ENCODE peak calls at places on chromosomes 6 and 20, in ten cellular contexts. One of them, this sample, is unnamed.

GRCh38 chr6:93424303-93425064 is 5.1 kb upstream of the EPHA7 start:
- DNase-seq in ascending aorta: no peak
- DNase-seq in tibial nerve: no peak
- DNase-seq in GM12865: no peak
- DNase-seq in RWPE2: no peak
- DNase-seq in GM10248: no peak
- DNase-seq in GM20000: no peak
- DNase-seq in GM13977: no peak
- DNase-seq in right lobe of liver: no peak
- DNase-seq in neural progenitor cell: peak
- DNase-seq in this sample: no peak

GRCh38 chr20:63963348-63963741 is 6.4 kb downstream of the ZNF512B start:
- DNase-seq in ascending aorta: no peak
- DNase-seq in tibial nerve: no peak
- DNase-seq in GM12865: no peak
- DNase-seq in RWPE2: peak
- DNase-seq in GM10248: no peak
- DNase-seq in GM20000: no peak
- DNase-seq in GM13977: no peak
- DNase-seq in right lobe of liver: no peak
- DNase-seq in neural progenitor cell: no peak
- DNase-seq in this sample: no peak

GRCh38 chr6:11616200-11616611 is 78.7 kb downstream of the TMEM170B start:
- DNase-seq in ascending aorta: no peak
- DNase-seq in tibial nerve: no peak
- DNase-seq in GM12865: no peak
- DNase-seq in RWPE2: no peak
- DNase-seq in GM10248: no peak
- DNase-seq in GM20000: no peak
- DNase-seq in GM13977: no peak
- DNase-seq in right lobe of liver: no peak
- DNase-seq in neural progenitor cell: no peak
- DNase-seq in this sample: no peak

GRCh38 chr6:57283096-57283495 is 34.3 kb upstream of the PRIM2 start:
- DNase-seq in ascending aorta: no peak
- DNase-seq in tibial nerve: no peak
- DNase-seq in GM12865: no peak
- DNase-seq in RWPE2: no peak
- DNase-seq in GM10248: no peak
- DNase-seq in GM20000: no peak
- DNase-seq in GM13977: no peak
- DNase-seq in right lobe of liver: no peak
- DNase-seq in neural progenitor cell: no peak
- DNase-seq in this sample: no peak

GRCh38 chr20:54643761-54644160 is 168.4 kb downstream of the DOK5 start:
- DNase-seq in ascending aorta: peak
- DNase-seq in tibial nerve: no peak
- DNase-seq in GM12865: no peak
- DNase-seq in RWPE2: peak
- DNase-seq in GM10248: no peak
- DNase-seq in GM20000: no peak
- DNase-seq in GM13977: no peak
- DNase-seq in right lobe of liver: no peak
- DNase-seq in neural progenitor cell: no peak
- DNase-seq in this sample: no peak

GRCh38 chr6:170524188-170524535 is 28.9 kb downstream of the PSMB1 start:
- DNase-seq in ascending aorta: no peak
- DNase-seq in tibial nerve: no peak
- DNase-seq in GM12865: no peak
- DNase-seq in RWPE2: no peak
- DNase-seq in GM10248: no peak
- DNase-seq in GM20000: no peak
- DNase-seq in GM13977: no peak
- DNase-seq in right lobe of liver: no peak
- DNase-seq in neural progenitor cell: no peak
- DNase-seq in this sample: no peak

GRCh38 chr6:158559895-158560786 is at the start of gene TMEM181:
- DNase-seq in ascending aorta: no peak
- DNase-seq in tibial nerve: peak
- DNase-seq in GM12865: peak
- DNase-seq in RWPE2: no peak
- DNase-seq in GM10248: peak
- DNase-seq in GM20000: peak
- DNase-seq in GM13977: peak
- DNase-seq in right lobe of liver: peak
- DNase-seq in neural progenitor cell: peak
- DNase-seq in this sample: peak

GRCh38 chr6:170130771-170131241 is 160.1 kb downstream of the DLL1 start:
- DNase-seq in ascending aorta: no peak
- DNase-seq in tibial nerve: no peak
- DNase-seq in GM12865: no peak
- DNase-seq in RWPE2: peak
- DNase-seq in GM10248: no peak
- DNase-seq in GM20000: peak
- DNase-seq in GM13977: no peak
- DNase-seq in right lobe of liver: no peak
- DNase-seq in neural progenitor cell: no peak
- DNase-seq in this sample: peak

GRCh38 chr20:36676701-36677421 is 30.9 kb upstream of the SLA2 start:
- DNase-seq in ascending aorta: no peak
- DNase-seq in tibial nerve: no peak
- DNase-seq in GM12865: no peak
- DNase-seq in RWPE2: peak
- DNase-seq in GM10248: no peak
- DNase-seq in GM20000: no peak
- DNase-seq in GM13977: no peak
- DNase-seq in right lobe of liver: no peak
- DNase-seq in neural progenitor cell: peak
- DNase-seq in this sample: peak

GRCh38 chr6:39184906-39185580 is 44.2 kb downstream of the KCNK5 start:
- DNase-seq in ascending aorta: no peak
- DNase-seq in tibial nerve: no peak
- DNase-seq in GM12865: no peak
- DNase-seq in RWPE2: no peak
- DNase-seq in GM10248: no peak
- DNase-seq in GM20000: no peak
- DNase-seq in GM13977: no peak
- DNase-seq in right lobe of liver: no peak
- DNase-seq in neural progenitor cell: no peak
- DNase-seq in this sample: no peak

DNA sequence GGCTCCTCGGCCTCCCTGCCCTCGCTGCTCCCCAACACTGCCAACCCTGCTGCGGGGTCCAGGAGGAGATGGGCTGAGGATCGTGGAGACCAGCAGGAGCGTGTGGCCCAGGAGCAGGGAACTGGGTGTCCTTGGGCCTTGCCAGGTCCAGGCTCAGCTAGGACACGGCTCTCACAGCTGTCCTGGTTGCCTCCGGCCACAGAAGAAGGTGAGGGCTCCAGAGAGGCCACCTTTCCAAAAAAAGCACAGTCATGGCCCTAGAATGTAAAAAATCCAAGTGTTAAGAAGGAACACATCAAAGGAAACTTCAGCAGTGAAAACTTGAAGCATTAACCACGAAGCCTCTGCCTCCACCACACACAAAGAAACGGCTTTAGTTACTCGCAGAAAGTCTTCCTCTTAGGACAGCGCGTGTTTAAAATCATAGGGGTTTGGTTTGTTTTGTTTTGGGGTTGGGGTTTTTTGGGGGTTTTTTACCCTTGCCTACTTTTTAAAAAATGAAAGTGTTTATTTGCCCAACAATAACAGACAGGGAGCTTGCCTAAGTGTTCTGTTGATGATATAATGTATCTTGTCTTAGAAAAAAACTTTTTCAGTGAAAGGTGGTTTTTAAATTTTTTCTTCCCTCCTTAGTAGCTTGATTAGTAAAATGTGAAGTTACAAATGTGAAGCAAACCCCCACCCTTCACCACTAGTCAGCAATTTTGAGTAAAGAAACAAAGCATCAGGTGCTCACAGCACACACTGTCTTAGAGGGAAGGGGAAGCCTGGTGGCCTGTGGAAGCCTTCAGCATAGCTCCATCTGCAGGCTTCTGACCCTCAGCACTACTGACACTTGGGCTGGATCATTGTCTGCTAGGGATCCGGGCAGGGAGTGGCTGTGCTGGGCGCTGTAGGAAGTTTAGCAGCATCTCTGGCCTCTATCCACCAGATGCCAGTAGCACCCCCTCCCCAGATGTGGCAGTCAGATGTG is 60.0 kb downstream of the PTPN1 start:
- DNase-seq in ascending aorta: no peak
- DNase-seq in tibial nerve: no peak
- DNase-seq in GM12865: peak
- DNase-seq in RWPE2: peak
- DNase-seq in GM10248: peak
- DNase-seq in GM20000: peak
- DNase-seq in GM13977: peak
- DNase-seq in right lobe of liver: no peak
- DNase-seq in neural progenitor cell: peak
- DNase-seq in this sample: peak
- TF ChIP-seq CTCF in ascending aorta: no peak
- TF ChIP-seq CTCF in tibial nerve: no peak
- TF ChIP-seq CTCF in GM12865: peak
- TF ChIP-seq CTCF in RWPE2: peak
- TF ChIP-seq CTCF in GM10248: peak
- TF ChIP-seq CTCF in GM20000: peak
- TF ChIP-seq CTCF in GM13977: peak
- TF ChIP-seq CTCF in right lobe of liver: peak
- TF ChIP-seq CTCF in neural progenitor cell: peak
- TF ChIP-seq CTCF in this sample: peak

GRCh38 chr6:22601941-22602340 is 32.6 kb downstream of the HDGFL1 start:
- DNase-seq in ascending aorta: no peak
- DNase-seq in tibial nerve: no peak
- DNase-seq in GM12865: no peak
- DNase-seq in RWPE2: no peak
- DNase-seq in GM10248: no peak
- DNase-seq in GM20000: no peak
- DNase-seq in GM13977: no peak
- DNase-seq in right lobe of liver: no peak
- DNase-seq in neural progenitor cell: no peak
- DNase-seq in this sample: no peak
- TF ChIP-seq CTCF in ascending aorta: no peak
- TF ChIP-seq CTCF in tibial nerve: no peak
- TF ChIP-seq CTCF in GM12865: no peak
- TF ChIP-seq CTCF in RWPE2: no peak
- TF ChIP-seq CTCF in GM10248: no peak
- TF ChIP-seq CTCF in GM20000: no peak
- TF ChIP-seq CTCF in GM13977: no peak
- TF ChIP-seq CTCF in right lobe of liver: no peak
- TF ChIP-seq CTCF in neural progenitor cell: no peak
- TF ChIP-seq CTCF in this sample: no peak

DNA sequence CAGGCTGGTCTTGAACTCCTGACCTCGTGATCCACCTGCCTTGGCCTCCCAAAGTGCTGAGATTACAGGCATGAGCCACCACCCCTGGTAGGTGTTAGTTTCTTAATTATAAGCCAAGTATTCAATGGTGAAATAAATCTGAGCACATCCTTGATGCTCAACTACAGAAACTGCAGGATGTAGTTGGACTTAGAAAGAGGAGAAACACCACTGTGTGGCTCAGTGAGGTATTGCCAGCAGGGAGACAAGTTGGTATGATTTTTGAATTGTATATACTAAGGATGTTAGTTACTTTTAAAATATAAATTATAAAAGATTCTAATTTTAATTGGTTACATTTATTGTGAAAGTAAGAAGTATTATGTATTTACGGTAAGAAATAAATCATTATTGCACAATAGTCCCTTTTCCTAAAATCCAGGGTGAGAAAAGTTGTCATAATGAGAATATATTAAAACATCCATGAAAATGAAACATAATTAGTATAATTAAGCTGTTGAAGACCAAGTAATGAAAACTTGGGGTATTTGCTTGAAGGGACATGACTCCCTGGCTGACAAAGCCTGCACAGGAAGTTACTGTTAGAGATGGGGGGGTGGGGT is 17.6 kb downstream of the SLC18B1 start:
- DNase-seq in ascending aorta: no peak
- DNase-seq in tibial nerve: no peak
- DNase-seq in GM12865: peak
- DNase-seq in RWPE2: no peak
- DNase-seq in GM10248: no peak
- DNase-seq in GM20000: peak
- DNase-seq in GM13977: peak
- DNase-seq in right lobe of liver: no peak
- DNase-seq in neural progenitor cell: peak
- DNase-seq in this sample: no peak
- TF ChIP-seq CTCF in ascending aorta: peak
- TF ChIP-seq CTCF in tibial nerve: no peak
- TF ChIP-seq CTCF in GM12865: peak
- TF ChIP-seq CTCF in RWPE2: peak
- TF ChIP-seq CTCF in GM10248: no peak
- TF ChIP-seq CTCF in GM20000: no peak
- TF ChIP-seq CTCF in GM13977: peak
- TF ChIP-seq CTCF in right lobe of liver: peak
- TF ChIP-seq CTCF in neural progenitor cell: peak
- TF ChIP-seq CTCF in this sample: peak

GRCh38 chr20:42589976-42590639 is 599.6 kb downstream of the PTPRT start:
- DNase-seq in ascending aorta: no peak
- DNase-seq in tibial nerve: no peak
- DNase-seq in GM12865: no peak
- DNase-seq in RWPE2: no peak
- DNase-seq in GM10248: no peak
- DNase-seq in GM20000: no peak
- DNase-seq in GM13977: no peak
- DNase-seq in right lobe of liver: no peak
- DNase-seq in neural progenitor cell: no peak
- DNase-seq in this sample: no peak

GRCh38 chr20:42588847-42589246 is 600.9 kb downstream of the PTPRT start:
- DNase-seq in ascending aorta: no peak
- DNase-seq in tibial nerve: no peak
- DNase-seq in GM12865: no peak
- DNase-seq in RWPE2: no peak
- DNase-seq in GM10248: no peak
- DNase-seq in GM20000: no peak
- DNase-seq in GM13977: no peak
- DNase-seq in right lobe of liver: no peak
- DNase-seq in neural progenitor cell: no peak
- DNase-seq in this sample: no peak

GRCh38 chr20:42587427-42587826 is 602.3 kb downstream of the PTPRT start:
- DNase-seq in ascending aorta: no peak
- DNase-seq in tibial nerve: no peak
- DNase-seq in GM12865: no peak
- DNase-seq in RWPE2: no peak
- DNase-seq in GM10248: no peak
- DNase-seq in GM20000: no peak
- DNase-seq in GM13977: no peak
- DNase-seq in right lobe of liver: no peak
- DNase-seq in neural progenitor cell: no peak
- DNase-seq in this sample: no peak
- TF ChIP-seq CTCF in ascending aorta: no peak
- TF ChIP-seq CTCF in tibial nerve: no peak
- TF ChIP-seq CTCF in GM12865: no peak
- TF ChIP-seq CTCF in RWPE2: no peak
- TF ChIP-seq CTCF in GM10248: no peak
- TF ChIP-seq CTCF in GM20000: no peak
- TF ChIP-seq CTCF in GM13977: no peak
- TF ChIP-seq CTCF in right lobe of liver: no peak
- TF ChIP-seq CTCF in neural progenitor cell: no peak
- TF ChIP-seq CTCF in this sample: no peak

DNA sequence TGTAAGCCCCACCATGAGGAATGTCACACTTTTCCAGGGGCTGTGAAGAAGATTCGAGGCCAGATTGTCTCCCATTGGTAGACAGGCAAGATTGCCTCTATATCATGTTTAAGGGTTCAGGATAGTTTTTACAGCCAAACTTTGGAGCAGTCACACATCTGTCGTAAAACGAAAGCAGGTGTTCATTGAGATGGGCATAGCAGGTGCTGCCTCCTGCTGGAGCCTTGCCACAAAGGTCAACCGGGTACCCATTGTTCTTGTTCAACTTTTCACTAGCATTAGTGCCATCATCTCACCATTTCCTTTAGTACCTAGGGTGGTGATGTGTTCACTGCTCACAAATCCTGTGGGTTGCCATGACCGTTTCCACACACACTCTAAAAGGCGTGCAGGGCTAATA is 198.3 kb downstream of the HTR1B start:
- DNase-seq in ascending aorta: no peak
- DNase-seq in tibial nerve: no peak
- DNase-seq in GM12865: peak
- DNase-seq in RWPE2: no peak
- DNase-seq in GM10248: no peak
- DNase-seq in GM20000: no peak
- DNase-seq in GM13977: no peak
- DNase-seq in right lobe of liver: no peak
- DNase-seq in neural progenitor cell: no peak
- DNase-seq in this sample: peak
- TF ChIP-seq CTCF in ascending aorta: no peak
- TF ChIP-seq CTCF in tibial nerve: no peak
- TF ChIP-seq CTCF in GM12865: no peak
- TF ChIP-seq CTCF in RWPE2: no peak
- TF ChIP-seq CTCF in GM10248: no peak
- TF ChIP-seq CTCF in GM20000: no peak
- TF ChIP-seq CTCF in GM13977: no peak
- TF ChIP-seq CTCF in right lobe of liver: no peak
- TF ChIP-seq CTCF in neural progenitor cell: peak
- TF ChIP-seq CTCF in this sample: peak